ENCODE peak calls at places on chromosome X, in seven cellular contexts. Q is suprapubic skin, Y is HCT116, H is spleen, C is H1, E is transverse colon, A is GM23338. L is an unnamed sample. For H3K4me1, the result is how much of the 10 kb centered on the place peaks cover.

GRCh38 chrX:111100191-111100590 is 4.2 kb downstream of the PAK3 start:
- DNase-seq in Q (no peak), Y (peak), H (peak), C (no peak), E (peak), A (peak), L (peak)

GRCh38 chrX:123920065-123920785 is 41.3 kb upstream of the STAG2 start:
- DNase-seq in Q (no peak), Y (no peak), H (no peak), C (no peak), E (no peak), A (no peak), L (no peak)

GRCh38 chrX:122771933-122772332 is 412.1 kb upstream of the GRIA3 start:
- DNase-seq in Q (no peak), Y (no peak), H (no peak), C (no peak), E (no peak), A (no peak), L (no peak)

GRCh38 chrX:148854351-148854750 is 353.9 kb downstream of the AFF2 start:
- DNase-seq in Q (no peak), Y (no peak), H (no peak), C (no peak), E (no peak), A (no peak), L (no peak)

GRCh38 chrX:108036298-108036973 is 8.4 kb upstream of the VSIG1 start:
- DNase-seq in Q (no peak), Y (no peak), H (no peak), C (no peak), E (no peak), A (no peak), L (no peak)

GRCh38 chrX:113315927-113316326 is 475.3 kb upstream of the AMOT start:
- DNase-seq in Q (no peak), Y (no peak), H (no peak), C (no peak), E (no peak), A (no peak), L (no peak)

GRCh38 chrX:36978886-36979285 is 29.3 kb upstream of the FAM47C start:
- DNase-seq in Q (no peak), Y (no peak), H (no peak), C (no peak), E (no peak), A (no peak), L (no peak)

GRCh38 chrX:65522739-65523372 is 11.7 kb downstream of the LAS1L start:
- DNase-seq in Q (no peak), Y (no peak), H (no peak), C (no peak), E (no peak), A (no peak), L (no peak)

GRCh38 chrX:10010686-10011085 is 43.5 kb downstream of the CLDN34 start:
- DNase-seq in Q (no peak), Y (no peak), H (no peak), C (no peak), E (no peak), A (no peak), L (no peak)

GRCh38 chrX:97563531-97564133 is 679.9 kb downstream of the RPA4 start:
- DNase-seq in Q (no peak), Y (no peak), H (peak), C (no peak), E (peak), A (no peak), L (peak)

GRCh38 chrX:108122748-108123147 is 31.2 kb downstream of the ATG4A start:
- DNase-seq in Q (no peak), Y (no peak), H (no peak), C (no peak), E (no peak), A (no peak), L (no peak)

GRCh38 chrX:9573282-9574106 is 108.6 kb downstream of the TBL1X start:
- DNase-seq in Q (no peak), Y (no peak), H (no peak), C (no peak), E (no peak), A (peak), L (no peak)

GRCh38 chrX:69312141-69312670 is 147.0 kb upstream of the PJA1 start:
- DNase-seq in Q (no peak), Y (no peak), H (peak), C (no peak), E (no peak), A (no peak), L (no peak)

GRCh38 chrX:130213376-130213775 is 41.6 kb downstream of the RAB33A start:
- DNase-seq in Q (no peak), Y (no peak), H (no peak), C (no peak), E (no peak), A (no peak), L (no peak)

GRCh38 chrX:140701480-140701879 is 8.1 kb upstream of the LINC00632 start:
- DNase-seq in Q (no peak), Y (no peak), H (no peak), C (no peak), E (no peak), A (peak), L (no peak)

GRCh38 chrX:78650906-78651437 is 8.2 kb downstream of the RTL3 start:
- DNase-seq in Q (no peak), Y (no peak), H (no peak), C (no peak), E (no peak), A (peak), L (no peak)

GRCh38 chrX:108312938-108313337 is 125.3 kb downstream of the COL4A6 start:
- DNase-seq in Q (peak), Y (peak), H (no peak), C (no peak), E (no peak), A (peak), L (peak)

GRCh38 chrX:81866873-81867272 is 665.0 kb downstream of the SH3BGRL start:
- DNase-seq in Q (no peak), Y (no peak), H (no peak), C (no peak), E (no peak), A (no peak), L (no peak)

GRCh38 chrX:54640721-54641120 is 110.7 kb downstream of the GNL3L start:
- DNase-seq in Q (no peak), Y (no peak), H (no peak), C (no peak), E (no peak), A (peak), L (no peak)

GRCh38 chrX:148204195-148204594 is 223.1 kb downstream of the FMR1NB start:
- DNase-seq in Q (no peak), Y (no peak), H (no peak), C (no peak), E (no peak), A (no peak), L (no peak)

GRCh38 chrX:63250253-63250868 is 100.8 kb downstream of the SPIN4 start:
- DNase-seq in Q (no peak), Y (peak), H (no peak), C (no peak), E (peak), A (peak), L (peak)

GRCh38 chrX:2385224-2385623 is 115.6 kb downstream of the DHRSX start:
- DNase-seq in Q (no peak), Y (peak), H (no peak), C (no peak), E (no peak), A (no peak), L (no peak)

GRCh38 chrX:155048997-155049619 is 21.8 kb downstream of the CMC4 start:
- DNase-seq in Q (no peak), Y (no peak), H (peak), C (no peak), E (peak), A (peak), L (no peak)

GRCh38 chrX:154696328-154697045 is 43.1 kb upstream of the CTAG2 start:
- DNase-seq in Q (no peak), Y (no peak), H (no peak), C (no peak), E (no peak), A (no peak), L (no peak)

GRCh38 chrX:138914751-138915150 is 203.2 kb upstream of the FGF13 start:
- DNase-seq in Q (no peak), Y (no peak), H (no peak), C (no peak), E (no peak), A (no peak), L (no peak)

DNA sequence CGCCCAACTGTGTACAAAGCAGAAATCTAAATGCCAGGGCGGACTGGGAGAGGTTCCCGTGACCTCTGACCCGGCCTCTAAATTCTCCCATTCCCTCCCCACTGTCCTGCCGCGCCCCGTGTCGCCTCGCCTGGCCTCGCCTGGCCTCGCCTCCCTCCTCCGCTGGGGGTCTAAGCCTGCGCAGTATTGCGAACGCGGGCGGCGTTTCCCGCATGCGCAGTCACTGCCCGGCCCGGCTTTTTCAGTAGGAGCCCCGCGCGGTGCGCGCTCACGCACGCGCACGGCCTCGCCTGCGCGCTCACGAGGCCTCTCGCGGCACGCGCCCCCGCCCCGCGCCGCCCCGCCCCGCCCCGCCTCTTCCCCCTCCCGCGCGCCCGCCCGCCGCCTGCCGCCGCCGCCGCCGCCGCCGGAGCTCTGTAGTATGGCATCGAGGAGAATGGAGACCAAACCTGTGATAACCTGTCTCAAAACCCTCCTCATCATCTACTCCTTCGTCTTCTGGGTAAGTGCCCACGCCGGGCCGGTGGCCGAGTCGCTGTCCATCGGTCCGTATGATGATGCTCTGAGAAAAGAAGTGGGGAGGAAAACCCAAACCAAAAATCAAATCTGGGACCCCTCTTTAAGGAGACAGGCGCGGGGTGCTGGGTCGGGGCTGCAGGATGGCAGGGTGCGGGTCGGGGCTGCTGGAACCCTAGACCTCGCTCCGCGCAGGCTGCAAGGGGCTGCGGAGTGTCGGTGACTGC is at the start of gene TSPAN7:
- DNase-seq in Q (peak), Y (peak), H (peak), C (no peak), E (peak), A (peak), L (peak)
- TF ChIP-seq POLR2AphosphoS5 in Q (no peak), Y (no peak), H (peak), C (no peak), E (no peak), A (peak), L (peak)

GRCh38 chrX:132738951-132739350 is 219.5 kb downstream of the HS6ST2 start:
- DNase-seq in Q (no peak), Y (no peak), H (no peak), C (no peak), E (no peak), A (no peak), L (no peak)

GRCh38 chrX:132741706-132742105 is 216.7 kb downstream of the HS6ST2 start:
- DNase-seq in Q (no peak), Y (no peak), H (no peak), C (no peak), E (no peak), A (no peak), L (no peak)

GRCh38 chrX:132743086-132743485 is 215.3 kb downstream of the HS6ST2 start:
- DNase-seq in Q (no peak), Y (no peak), H (no peak), C (no peak), E (no peak), A (peak), L (no peak)

GRCh38 chrX:132737743-132738142 is 220.7 kb downstream of the HS6ST2 start:
- DNase-seq in Q (no peak), Y (peak), H (no peak), C (no peak), E (no peak), A (no peak), L (no peak)

GRCh38 chrX:132740316-132741123 is 217.9 kb downstream of the HS6ST2 start:
- DNase-seq in Q (no peak), Y (no peak), H (no peak), C (no peak), E (no peak), A (peak), L (no peak)
- H3K4me1 ChIP-seq in Q (under half), Y (under half), H (under half), C (under half), E (under half), A (under half), L (under half)

GRCh38 chrX:45050558-45050957 is 150.1 kb downstream of the DIPK2B start:
- DNase-seq in Q (no peak), Y (no peak), H (no peak), C (no peak), E (no peak), A (no peak), L (no peak)
- TF ChIP-seq POLR2AphosphoS5 in Q (no peak), Y (no peak), H (no peak), C (no peak), E (no peak), A (no peak), L (no peak)

GRCh38 chrX:134388161-134389109 is 71.5 kb upstream of the HPRT1 start:
- DNase-seq in Q (no peak), Y (no peak), H (no peak), C (no peak), E (no peak), A (no peak), L (no peak)

GRCh38 chrX:134377537-134377936 is 82.4 kb upstream of the HPRT1 start:
- DNase-seq in Q (no peak), Y (no peak), H (no peak), C (no peak), E (no peak), A (no peak), L (peak)

DNA sequence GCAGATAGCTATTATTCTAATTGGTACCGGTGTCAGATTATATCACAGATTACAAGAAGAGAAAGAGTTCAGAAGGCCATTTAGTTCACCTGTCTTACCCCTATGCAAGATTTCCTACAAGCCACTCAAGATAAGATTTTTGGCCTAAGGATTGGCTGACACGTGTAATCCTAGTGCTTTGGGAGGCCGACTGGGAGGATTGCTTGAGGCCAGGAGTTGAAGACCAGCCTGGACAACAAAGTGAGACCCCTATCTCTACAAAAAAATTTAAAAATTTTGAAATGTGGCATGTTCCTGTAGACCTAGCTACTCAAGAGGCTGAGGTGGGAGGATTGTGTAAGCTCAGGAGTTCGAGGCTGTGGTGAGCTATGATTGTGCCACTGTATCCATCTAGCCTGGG is 77.1 kb upstream of the HPRT1 start:
- DNase-seq in Q (no peak), Y (no peak), H (no peak), C (no peak), E (no peak), A (no peak), L (no peak)
- H3K4me1 ChIP-seq in Q (under half), Y (under half), H (under half), C (under half), E (under half), A (under half), L (under half)

GRCh38 chrX:131792356-131792749 is 230.7 kb upstream of the STK26 start:
- DNase-seq in Q (peak), Y (no peak), H (peak), C (no peak), E (peak), A (no peak), L (no peak)
- TF ChIP-seq POLR2AphosphoS5 in Q (no peak), Y (no peak), H (peak), C (no peak), E (peak), A (no peak), L (no peak)

GRCh38 chrX:150324919-150325318 is 38.2 kb upstream of the MAMLD1 start:
- DNase-seq in Q (no peak), Y (no peak), H (no peak), C (no peak), E (no peak), A (no peak), L (no peak)

GRCh38 chrX:150326843-150327242 is 36.3 kb upstream of the MAMLD1 start:
- DNase-seq in Q (no peak), Y (no peak), H (no peak), C (no peak), E (no peak), A (no peak), L (no peak)

GRCh38 chrX:150329888-150330287 is 33.2 kb upstream of the MAMLD1 start:
- DNase-seq in Q (no peak), Y (no peak), H (no peak), C (no peak), E (no peak), A (no peak), L (no peak)

GRCh38 chrX:150332023-150332422 is 31.1 kb upstream of the MAMLD1 start:
- DNase-seq in Q (no peak), Y (no peak), H (no peak), C (no peak), E (no peak), A (no peak), L (no peak)

GRCh38 chrX:150329282-150329681 is 33.8 kb upstream of the MAMLD1 start:
- DNase-seq in Q (no peak), Y (no peak), H (no peak), C (no peak), E (no peak), A (peak), L (no peak)
- H3K4me1 ChIP-seq in Q (under half), Y (under half), H (under half), C (under half), E (under half), A (under half), L (under half)

GRCh38 chrX:45912316-45912715 is 632.9 kb downstream of the ZNF674 start:
- DNase-seq in Q (no peak), Y (no peak), H (no peak), C (no peak), E (no peak), A (no peak), L (no peak)
- TF ChIP-seq POLR2AphosphoS5 in Q (no peak), Y (no peak), H (no peak), C (no peak), E (no peak), A (no peak), L (no peak)

GRCh38 chrX:14672611-14673172 is 143.4 kb downstream of the GLRA2 start:
- DNase-seq in Q (no peak), Y (no peak), H (no peak), C (no peak), E (no peak), A (no peak), L (no peak)
- H3K4me1 ChIP-seq in Q (under half), Y (under half), H (under half), C (under half), E (under half), A (under half), L (under half)

GRCh38 chrX:152958524-152959465 is 35.1 kb downstream of the PNMA5 start:
- DNase-seq in Q (peak), Y (peak), H (peak), C (peak), E (peak), A (peak), L (peak)
- TF ChIP-seq POLR2AphosphoS5 in Q (no peak), Y (peak), H (peak), C (no peak), E (no peak), A (peak), L (peak)

L was measured in prostate gland.